ENCODE peak calls at places on chromosome 9, in nine cellular contexts. O is spleen, X is suprapubic skin, T is prostate gland, R is adrenal gland, N is A549, U is IMR-90, J is ovary, B is sigmoid colon. H is an unnamed sample.

GRCh38 chr9:121707477-121708424 is 56.3 kb downstream of the DAB2IP start:
- DNase-seq in O (no peak), X (no peak), T (no peak), R (no peak), N (no peak), U (no peak), J (no peak), B (no peak), H (no peak)

GRCh38 chr9:22160235-22160634 is 151.1 kb upstream of the CDKN2B start:
- DNase-seq in O (no peak), X (no peak), T (no peak), R (no peak), N (no peak), U (peak; percentile 69), J (no peak), B (no peak), H (no peak)

GRCh38 chr9:16532681-16533450 is 337.6 kb downstream of the BNC2 start:
- DNase-seq in O (no peak), X (no peak), T (no peak), R (no peak), N (peak; percentile 20), U (peak; percentile 91), J (no peak), B (no peak), H (no peak)

GRCh38 chr9:98017306-98017705 is 34.2 kb downstream of the ANP32B start:
- DNase-seq in O (no peak), X (no peak), T (no peak), R (no peak), N (no peak), U (no peak), J (no peak), B (no peak), H (peak; percentile 33)

GRCh38 chr9:3746296-3747275 is 220.8 kb upstream of the RFX3 start:
- DNase-seq in O (no peak), X (no peak), T (no peak), R (no peak), N (peak; percentile 46), U (peak; percentile 89), J (no peak), B (no peak), H (no peak)

GRCh38 chr9:75803130-75803529 is 87.3 kb upstream of the PCSK5 start:
- DNase-seq in O (no peak), X (no peak), T (no peak), R (no peak), N (no peak), U (no peak), J (no peak), B (no peak), H (no peak)

GRCh38 chr9:107760469-107761242 is 271.1 kb upstream of the KLF4 start:
- DNase-seq in O (peak; percentile 82), X (no peak), T (no peak), R (peak; percentile 82), N (no peak), U (no peak), J (no peak), B (peak; percentile 80), H (no peak)

GRCh38 chr9:96646081-96646991 is 8.8 kb downstream of the PRXL2C start:
- DNase-seq in O (no peak), X (no peak), T (no peak), R (no peak), N (no peak), U (peak; percentile 86), J (no peak), B (no peak), H (no peak)

GRCh38 chr9:77833686-77834429 is 185.7 kb upstream of the GNA14 start:
- DNase-seq in O (no peak), X (no peak), T (no peak), R (no peak), N (no peak), U (no peak), J (no peak), B (no peak), H (no peak)

GRCh38 chr9:83281306-83282255 is 218.6 kb upstream of the RASEF start:
- DNase-seq in O (no peak), X (no peak), T (peak; percentile 15), R (peak; percentile 92), N (peak; percentile 18), U (no peak), J (no peak), B (no peak), H (no peak)

GRCh38 chr9:109600142-109600541 is 102.0 kb upstream of the PTPN3 start:
- DNase-seq in O (no peak), X (no peak), T (no peak), R (no peak), N (no peak), U (peak; percentile 80), J (no peak), B (no peak), H (no peak)

GRCh38 chr9:35689351-35689600 is 449 bp downstream of the TPM2 start:
- DNase-seq in O (no peak), X (no peak), T (no peak), R (no peak), N (peak; percentile 20), U (no peak), J (no peak), B (no peak), H (no peak)

GRCh38 chr9:99365233-99365980 is 143.3 kb downstream of the SEC61B start:
- DNase-seq in O (no peak), X (no peak), T (no peak), R (no peak), N (no peak), U (peak; percentile 71), J (no peak), B (no peak), H (no peak)

GRCh38 chr9:34518110-34518616 is 4.6 kb downstream of the ENHO start:
- DNase-seq in O (no peak), X (peak; percentile 69), T (no peak), R (no peak), N (no peak), U (no peak), J (no peak), B (peak; percentile 47), H (no peak)

GRCh38 chr9:33458444-33458843 is 11.1 kb upstream of the AQP3 start:
- DNase-seq in O (no peak), X (no peak), T (no peak), R (no peak), N (peak; percentile 73), U (peak; percentile 46), J (no peak), B (no peak), H (no peak)

GRCh38 chr9:107488400-107489143 is 997 bp downstream of the KLF4 start:
- DNase-seq in O (peak; percentile 86), X (peak; percentile 92), T (peak; percentile 81), R (peak; percentile 78), N (peak; percentile 34), U (peak; percentile 49), J (peak; percentile 79), B (peak; percentile 94), H (peak; percentile 35)

DNA sequence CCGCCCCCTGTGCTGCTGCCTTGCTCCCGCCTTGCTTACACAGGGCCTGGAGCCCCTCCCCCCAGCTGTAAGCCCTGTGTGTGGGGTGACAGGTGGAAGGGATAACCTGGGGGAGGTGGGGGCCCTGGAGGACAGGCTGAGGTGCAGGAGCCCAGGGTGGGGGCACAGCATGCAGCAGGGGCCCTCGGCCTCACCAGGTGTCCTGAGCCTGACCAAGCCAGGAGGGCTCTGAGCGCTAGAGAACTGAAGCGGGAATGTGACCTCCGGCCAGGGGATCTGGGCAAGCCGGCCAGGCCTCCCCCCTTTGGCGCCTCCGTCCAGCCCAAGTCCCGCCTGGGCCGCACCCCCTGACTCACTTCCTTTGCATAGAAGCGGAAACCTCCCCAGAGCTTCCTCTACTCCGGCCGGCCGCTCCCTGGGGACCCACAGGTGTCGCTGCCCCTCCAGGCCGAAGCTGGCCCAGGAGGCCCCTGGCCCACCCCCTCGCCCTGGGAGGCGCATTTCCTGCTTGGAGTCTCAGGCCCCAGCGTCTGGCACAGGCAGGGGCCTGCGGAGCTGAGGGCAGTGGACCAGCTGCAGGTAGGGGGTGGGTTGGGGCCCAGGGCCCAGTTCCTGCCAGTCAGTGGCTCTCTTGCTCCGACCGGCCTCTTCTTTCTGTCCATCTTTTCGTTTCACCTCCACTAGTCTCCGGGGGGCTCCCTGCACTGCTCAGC is at the start of gene TOR4A:
- DNase-seq in O (peak; percentile 96), X (peak; percentile 93), T (no peak), R (peak; percentile 86), N (peak; percentile 89), U (peak; percentile 86), J (peak; percentile 80), B (peak; percentile 91), H (peak; percentile 73)
- TF ChIP-seq POLR2A in O (no peak), X (no peak), T (peak; percentile 25), R (peak; percentile 33), N (peak; percentile 56), U (peak; percentile 65), J (peak; percentile 12), B (no peak), H (peak; percentile 30)

DNA sequence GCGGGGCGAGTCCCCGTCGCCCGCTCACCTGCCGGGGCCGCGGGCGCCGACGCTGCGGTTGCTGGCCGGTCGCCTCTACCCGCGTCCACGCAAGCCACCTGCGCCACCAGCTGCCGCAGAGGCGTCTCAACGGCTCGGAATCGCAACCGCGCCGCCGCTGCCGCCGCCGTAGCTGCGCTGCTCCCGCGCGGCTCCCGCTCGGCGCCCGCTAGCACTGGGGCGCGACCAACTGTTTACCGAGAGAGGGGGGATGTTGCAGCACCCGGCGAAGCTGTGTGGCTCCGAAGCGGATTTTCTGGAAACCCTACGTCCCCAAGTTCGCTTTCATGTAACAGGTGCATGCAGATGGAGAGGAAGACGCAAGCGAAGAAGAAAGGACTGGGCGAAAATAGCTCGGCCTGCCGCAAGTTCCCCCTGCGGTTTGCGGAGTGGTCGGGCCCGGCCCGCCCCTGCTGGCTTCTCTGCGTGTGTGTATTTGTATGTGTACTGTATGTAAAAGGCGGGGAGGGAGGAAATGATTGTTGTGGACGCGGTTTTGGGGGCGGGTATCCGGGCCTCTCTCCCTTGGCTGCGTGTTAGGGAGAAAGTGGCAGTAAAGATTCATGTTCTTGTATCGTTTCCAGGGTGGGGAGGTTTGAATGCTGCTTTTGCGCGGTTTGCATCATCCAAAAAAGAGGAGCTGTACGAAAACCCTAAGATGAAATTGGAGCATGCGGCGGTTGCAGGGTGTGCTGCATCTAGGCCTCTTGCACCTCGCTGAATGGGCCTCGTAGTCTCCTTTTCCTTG is at the start of gene PSIP1:
- DNase-seq in O (peak; percentile 95), X (peak; percentile 85), T (peak; percentile 43), R (peak; percentile 84), N (peak; percentile 60), U (peak; percentile 75), J (peak; percentile 85), B (peak; percentile 81), H (peak; percentile 93)
- TF ChIP-seq POLR2A in O (peak; percentile 13), X (peak; percentile 26), T (peak; percentile 62), R (peak; percentile 24), N (peak; percentile 84), U (peak; percentile 51), J (peak; percentile 63), B (no peak), H (peak; percentile 84)

GRCh38 chr9:128554155-128554862 is 1.9 kb downstream of the SPTAN1 start:
- DNase-seq in O (no peak), X (no peak), T (no peak), R (peak; percentile 84), N (peak; percentile 72), U (peak; percentile 93), J (peak; percentile 47), B (peak; percentile 87), H (no peak)
- TF ChIP-seq POLR2A in O (no peak), X (no peak), T (no peak), R (no peak), N (no peak), U (peak; percentile 71), J (no peak), B (peak; percentile 26), H (no peak)

DNA sequence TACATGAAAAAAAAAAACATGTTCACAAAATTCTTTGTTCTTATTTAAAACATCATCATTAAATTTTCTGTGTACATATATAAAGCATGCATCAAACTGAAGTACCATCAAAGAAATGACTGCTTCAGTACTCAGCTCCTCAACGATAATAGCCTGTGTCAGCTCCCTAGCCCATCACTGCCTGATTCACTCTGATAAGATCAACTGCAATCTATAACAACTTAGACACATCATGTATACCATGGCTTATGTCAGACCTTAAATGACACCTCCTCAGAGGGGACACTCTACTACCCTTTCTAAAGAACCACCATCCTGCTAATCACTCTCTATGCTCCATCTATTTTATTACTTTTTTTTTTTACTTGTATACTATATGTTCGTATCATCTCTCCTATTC is 200.5 kb upstream of the TLE4 start:
- DNase-seq in O (no peak), X (no peak), T (no peak), R (no peak), N (no peak), U (no peak), J (no peak), B (no peak), H (no peak)
- TF ChIP-seq POLR2A in O (no peak), X (no peak), T (no peak), R (no peak), N (no peak), U (no peak), J (no peak), B (no peak), H (no peak)

H was measured in erythroblast.